ENCODE peak calls at places on chromosome 19, in ten cellular contexts. S is GM12865, E is cardiac fibroblast, B is AG04450, L is AG09309, Q is osteocyte, Y is GM20000, J is fibroblast of mammary gland, A is RWPE1, D is hepatocyte. G is an unnamed sample.

GRCh38 chr19:48671456-48671995 is 1.3 kb downstream of the NTN5 start:
- DNase-seq in S (no peak), E (no peak), B (no peak), L (no peak), Q (no peak), Y (no peak), J (no peak), A (no peak), D (no peak), G (no peak)

GRCh38 chr19:1261512-1261862 is 7.6 kb upstream of the CIRBP start:
- DNase-seq in S (no peak), E (no peak), B (no peak), L (no peak), Q (no peak), Y (no peak), J (no peak), A (no peak), D (no peak), G (no peak)

GRCh38 chr19:28705008-28705407 is 507.9 kb downstream of the UQCRFS1 start:
- DNase-seq in S (no peak), E (peak; percentile 95), B (peak; percentile 21), L (peak; percentile 68), Q (no peak), Y (no peak), J (peak; percentile 87), A (peak; percentile 46), D (peak; percentile 66), G (no peak)

GRCh38 chr19:28711401-28711800 is 501.6 kb downstream of the UQCRFS1 start:
- DNase-seq in S (no peak), E (no peak), B (no peak), L (no peak), Q (no peak), Y (no peak), J (no peak), A (no peak), D (no peak), G (no peak)

GRCh38 chr19:14114854-14115253 is 2.7 kb downstream of the PRKACA start:
- DNase-seq in S (peak; percentile 58), E (peak; percentile 51), B (no peak), L (no peak), Q (no peak), Y (peak; percentile 69), J (peak; percentile 25), A (no peak), D (no peak), G (peak; percentile 38)

GRCh38 chr19:5674734-5675133 is 5.6 kb downstream of the MICOS13 start:
- DNase-seq in S (no peak), E (no peak), B (no peak), L (no peak), Q (no peak), Y (no peak), J (no peak), A (no peak), D (no peak), G (no peak)

GRCh38 chr19:44757735-44758505 is 9.4 kb downstream of the BCL3 start:
- DNase-seq in S (no peak), E (peak; percentile 68), B (no peak), L (no peak), Q (no peak), Y (no peak), J (peak; percentile 73), A (no peak), D (peak; percentile 67), G (no peak)

GRCh38 chr19:54127688-54128440 is 9.7 kb upstream of the CNOT3 start:
- DNase-seq in S (no peak), E (no peak), B (no peak), L (no peak), Q (no peak), Y (no peak), J (no peak), A (no peak), D (no peak), G (no peak)

GRCh38 chr19:18433039-18433691 is 4.8 kb downstream of the ISYNA1 start:
- DNase-seq in S (peak; percentile 86), E (no peak), B (no peak), L (no peak), Q (no peak), Y (peak; percentile 80), J (no peak), A (no peak), D (no peak), G (no peak)

GRCh38 chr19:17686592-17687042 is 1.5 kb downstream of the UNC13A start:
- DNase-seq in S (no peak), E (peak; percentile 16), B (no peak), L (no peak), Q (no peak), Y (peak; percentile 39), J (no peak), A (peak; percentile 44), D (peak; percentile 37), G (no peak)

GRCh38 chr19:1700733-1701663 is 48.6 kb upstream of the TCF3 start:
- DNase-seq in S (no peak), E (no peak), B (no peak), L (no peak), Q (no peak), Y (peak; percentile 23), J (no peak), A (no peak), D (no peak), G (no peak)

GRCh38 chr19:30799854-30800755 is 427.9 kb downstream of the ZNF536 start:
- DNase-seq in S (no peak), E (no peak), B (no peak), L (no peak), Q (peak; percentile 76), Y (peak; percentile 26), J (no peak), A (peak; percentile 45), D (peak; percentile 62), G (no peak)

GRCh38 chr19:13056052-13056660 is 46.5 kb downstream of the LYL1 start:
- DNase-seq in S (no peak), E (peak; percentile 74), B (no peak), L (no peak), Q (no peak), Y (no peak), J (peak; percentile 76), A (peak; percentile 94), D (peak; percentile 85), G (no peak)

GRCh38 chr19:30132312-30133075 is 190.5 kb downstream of the URI1 start:
- DNase-seq in S (no peak), E (no peak), B (no peak), L (no peak), Q (no peak), Y (no peak), J (no peak), A (no peak), D (no peak), G (no peak)

GRCh38 chr19:48332351-48332661 is 7.0 kb downstream of the EMP3 start:
- DNase-seq in S (no peak), E (no peak), B (no peak), L (no peak), Q (no peak), Y (no peak), J (no peak), A (no peak), D (no peak), G (no peak)

GRCh38 chr19:39810424-39810823 is 23.5 kb downstream of the DYRK1B start:
- DNase-seq in S (no peak), E (no peak), B (no peak), L (no peak), Q (no peak), Y (no peak), J (no peak), A (no peak), D (no peak), G (no peak)
- TF ChIP-seq CTCF in S (no peak), E (no peak), B (no peak), L (no peak), Q (no peak), Y (no peak), J (no peak), A (no peak), D (no peak), G (no peak)

GRCh38 chr19:58409010-58409790 is 751 bp downstream of the ZNF584 start:
- DNase-seq in S (peak; percentile 43), E (no peak), B (no peak), L (no peak), Q (no peak), Y (peak; percentile 34), J (peak; percentile 35), A (no peak), D (peak; percentile 56), G (no peak)

GRCh38 chr19:58407658-58408151 is 744 bp upstream of the ZNF584 start:
- DNase-seq in S (no peak), E (no peak), B (no peak), L (no peak), Q (no peak), Y (peak; percentile 34), J (peak; percentile 47), A (no peak), D (peak; percentile 46), G (no peak)

GRCh38 chr19:58408152-58409009 is at the start of gene ZNF584:
- DNase-seq in S (peak; percentile 96), E (peak; percentile 93), B (peak; percentile 86), L (peak; percentile 48), Q (peak; percentile 97), Y (peak; percentile 98), J (peak; percentile 91), A (peak; percentile 91), D (peak; percentile 97), G (peak; percentile 86)

GRCh38 chr19:58401825-58402433 is 6.5 kb downstream of the RNF225 start:
- DNase-seq in S (no peak), E (no peak), B (no peak), L (no peak), Q (no peak), Y (peak; percentile 6), J (peak; percentile 23), A (no peak), D (no peak), G (no peak)

GRCh38 chr19:58406818-58407657 is 1.4 kb upstream of the ZNF584 start:
- DNase-seq in S (no peak), E (no peak), B (no peak), L (no peak), Q (no peak), Y (no peak), J (peak; percentile 28), A (no peak), D (peak; percentile 26), G (no peak)
- TF ChIP-seq CTCF in S (peak; percentile 29), E (peak; percentile 43), B (peak; percentile 48), L (peak; percentile 41), Q (peak; percentile 36), Y (no peak), J (peak; percentile 42), A (peak; percentile 18), D (peak; percentile 35), G (no peak)

DNA sequence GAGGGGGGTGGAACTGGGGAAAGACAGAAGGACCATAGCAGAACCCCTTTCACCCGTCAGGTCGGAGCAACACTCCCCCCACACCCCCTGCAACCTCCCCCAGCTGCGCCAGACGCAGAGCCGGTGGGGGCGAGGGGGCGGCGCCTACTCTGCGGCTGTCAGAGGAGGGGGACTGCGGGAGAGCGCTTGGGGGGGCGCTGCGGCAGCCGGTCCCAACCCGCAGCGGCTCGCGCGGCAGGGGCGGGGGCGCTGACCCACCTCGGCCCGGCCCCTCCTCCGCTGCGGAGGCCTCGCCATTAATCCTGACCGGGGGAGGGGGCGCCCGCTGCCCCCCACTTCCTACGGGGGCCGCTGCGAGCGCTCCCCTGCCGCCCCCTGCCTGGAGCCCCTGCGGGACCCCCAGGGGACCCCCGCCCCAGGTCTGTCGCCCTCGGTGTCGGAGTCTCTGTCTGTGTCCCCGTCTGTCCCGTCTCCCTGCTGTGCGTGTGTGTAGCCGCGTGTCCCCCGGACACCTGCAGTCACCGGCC is 7.9 kb upstream of the NFIC start:
- DNase-seq in S (no peak), E (no peak), B (no peak), L (no peak), Q (no peak), Y (no peak), J (no peak), A (no peak), D (no peak), G (peak; percentile 34)
- TF ChIP-seq CTCF in S (no peak), E (no peak), B (no peak), L (no peak), Q (no peak), Y (no peak), J (no peak), A (no peak), D (no peak), G (no peak)

GRCh38 chr19:41821003-41821735 is 23.3 kb downstream of the LYPD4 start:
- DNase-seq in S (peak; percentile 67), E (peak; percentile 56), B (no peak), L (no peak), Q (no peak), Y (peak; percentile 81), J (peak; percentile 29), A (peak; percentile 59), D (peak; percentile 37), G (no peak)
- TF ChIP-seq CTCF in S (peak; percentile 65), E (peak; percentile 51), B (peak; percentile 53), L (peak; percentile 48), Q (peak; percentile 49), Y (peak; percentile 71), J (peak; percentile 56), A (peak; percentile 15), D (peak; percentile 43), G (peak; percentile 64)